ENCODE peak calls at places on chromosome X, in five cellular contexts. U, Z, C, E and X are unnamed samples.

GRCh38 chrX:3094261-3094660 is 53.0 kb downstream of the ARSF start:
- DNase-seq in U (no peak), Z (no peak), C (no peak), E (no peak), X (no peak)

GRCh38 chrX:74450803-74451449 is 29.6 kb downstream of the SLC16A2 start:
- DNase-seq in U (no peak), Z (no peak), C (no peak), E (peak), X (peak)

GRCh38 chrX:153469811-153470410 is 465 bp downstream of the HAUS7 start:
- DNase-seq in U (no peak), Z (peak), C (peak), E (no peak), X (no peak)

GRCh38 chrX:1212532-1212931 is at the start of gene CRLF2:
- DNase-seq in U (no peak), Z (no peak), C (no peak), E (peak), X (peak)

GRCh38 chrX:20412871-20413486 is 146.3 kb upstream of the RPS6KA3 start:
- DNase-seq in U (peak), Z (no peak), C (peak), E (no peak), X (no peak)

GRCh38 chrX:3461824-3462508 is 115.5 kb upstream of the MXRA5 start:
- DNase-seq in U (no peak), Z (no peak), C (no peak), E (no peak), X (no peak)

GRCh38 chrX:136879001-136879667 is 1.4 kb downstream of the RBMX start:
- DNase-seq in U (no peak), Z (no peak), C (no peak), E (no peak), X (no peak)

GRCh38 chrX:71095555-71095970 is at the start of gene FOXO4:
- DNase-seq in U (peak), Z (peak), C (peak), E (peak), X (peak)